ENCODE peak calls at places on chromosomes 2 and 18, in four cellular contexts. One of them, this sample, is unnamed.

GRCh38 chr18:45517181-45517741 is 98.0 kb upstream of the SLC14A2 start:
- DNase-seq in NB4: no peak
- DNase-seq in colonic mucosa: no peak
- DNase-seq in AG09309: peak
- DNase-seq in this sample: no peak

GRCh38 chr2:37569986-37570688 is 101.3 kb downstream of the CDC42EP3 start:
- DNase-seq in NB4: no peak
- DNase-seq in colonic mucosa: no peak
- DNase-seq in AG09309: no peak
- DNase-seq in this sample: no peak

GRCh38 chr18:7492385-7492784 is 74.7 kb upstream of the PTPRM start:
- DNase-seq in NB4: no peak
- DNase-seq in colonic mucosa: no peak
- DNase-seq in AG09309: no peak
- DNase-seq in this sample: no peak

GRCh38 chr2:105812180-105813044 is 67.7 kb downstream of the NCK2 start:
- DNase-seq in NB4: no peak
- DNase-seq in colonic mucosa: no peak
- DNase-seq in AG09309: no peak
- DNase-seq in this sample: peak

GRCh38 chr2:182652326-182652725 is 63.7 kb upstream of the DNAJC10 start:
- DNase-seq in NB4: no peak
- DNase-seq in colonic mucosa: no peak
- DNase-seq in AG09309: no peak
- DNase-seq in this sample: no peak

GRCh38 chr2:201938816-201939180 is 94.9 kb upstream of the FZD7 start:
- DNase-seq in NB4: no peak
- DNase-seq in colonic mucosa: no peak
- DNase-seq in AG09309: no peak
- DNase-seq in this sample: no peak

GRCh38 chr2:111171337-111171930 is 50.7 kb downstream of the BCL2L11 start:
- DNase-seq in NB4: no peak
- DNase-seq in colonic mucosa: no peak
- DNase-seq in AG09309: no peak
- DNase-seq in this sample: no peak

GRCh38 chr2:84946204-84947009 is 24.6 kb upstream of the KCMF1 start:
- DNase-seq in NB4: peak
- DNase-seq in colonic mucosa: peak
- DNase-seq in AG09309: no peak
- DNase-seq in this sample: peak

GRCh38 chr2:162256621-162257020 is 13.4 kb upstream of the FAP start:
- DNase-seq in NB4: no peak
- DNase-seq in colonic mucosa: no peak
- DNase-seq in AG09309: no peak
- DNase-seq in this sample: no peak

GRCh38 chr2:166419616-166419934 is 43.8 kb upstream of the SCN9A start:
- DNase-seq in NB4: peak
- DNase-seq in colonic mucosa: no peak
- DNase-seq in AG09309: no peak
- DNase-seq in this sample: no peak

GRCh38 chr2:47023332-47023731 is 107.7 kb upstream of the MCFD2 start:
- DNase-seq in NB4: no peak
- DNase-seq in colonic mucosa: no peak
- DNase-seq in AG09309: no peak
- DNase-seq in this sample: no peak

GRCh38 chr2:217254111-217254510 is 394.2 kb upstream of the TNP1 start:
- DNase-seq in NB4: no peak
- DNase-seq in colonic mucosa: no peak
- DNase-seq in AG09309: no peak
- DNase-seq in this sample: no peak

GRCh38 chr2:27316655-27317412 is 6.1 kb downstream of the MPV17 start:
- DNase-seq in NB4: no peak
- DNase-seq in colonic mucosa: no peak
- DNase-seq in AG09309: no peak
- DNase-seq in this sample: no peak

GRCh38 chr2:28648671-28649395 is 102.8 kb upstream of the PPP1CB start:
- DNase-seq in NB4: no peak
- DNase-seq in colonic mucosa: no peak
- DNase-seq in AG09309: no peak
- DNase-seq in this sample: no peak

GRCh38 chr2:1546023-1546591 is 132.8 kb downstream of the TPO start:
- DNase-seq in NB4: peak
- DNase-seq in colonic mucosa: no peak
- DNase-seq in AG09309: no peak
- DNase-seq in this sample: no peak

GRCh38 chr2:135050132-135050531 is 2.0 kb upstream of the RAB3GAP1 start:
- DNase-seq in NB4: no peak
- DNase-seq in colonic mucosa: no peak
- DNase-seq in AG09309: no peak
- DNase-seq in this sample: no peak

GRCh38 chr2:43269074-43269572 is 42.7 kb upstream of the ZFP36L2 start:
- DNase-seq in NB4: no peak
- DNase-seq in colonic mucosa: peak
- DNase-seq in AG09309: peak
- DNase-seq in this sample: peak
- H3K4me3 ChIP-seq in NB4: no peak
- H3K4me3 ChIP-seq in colonic mucosa: no peak
- H3K4me3 ChIP-seq in AG09309: no peak
- H3K4me3 ChIP-seq in this sample: no peak

DNA sequence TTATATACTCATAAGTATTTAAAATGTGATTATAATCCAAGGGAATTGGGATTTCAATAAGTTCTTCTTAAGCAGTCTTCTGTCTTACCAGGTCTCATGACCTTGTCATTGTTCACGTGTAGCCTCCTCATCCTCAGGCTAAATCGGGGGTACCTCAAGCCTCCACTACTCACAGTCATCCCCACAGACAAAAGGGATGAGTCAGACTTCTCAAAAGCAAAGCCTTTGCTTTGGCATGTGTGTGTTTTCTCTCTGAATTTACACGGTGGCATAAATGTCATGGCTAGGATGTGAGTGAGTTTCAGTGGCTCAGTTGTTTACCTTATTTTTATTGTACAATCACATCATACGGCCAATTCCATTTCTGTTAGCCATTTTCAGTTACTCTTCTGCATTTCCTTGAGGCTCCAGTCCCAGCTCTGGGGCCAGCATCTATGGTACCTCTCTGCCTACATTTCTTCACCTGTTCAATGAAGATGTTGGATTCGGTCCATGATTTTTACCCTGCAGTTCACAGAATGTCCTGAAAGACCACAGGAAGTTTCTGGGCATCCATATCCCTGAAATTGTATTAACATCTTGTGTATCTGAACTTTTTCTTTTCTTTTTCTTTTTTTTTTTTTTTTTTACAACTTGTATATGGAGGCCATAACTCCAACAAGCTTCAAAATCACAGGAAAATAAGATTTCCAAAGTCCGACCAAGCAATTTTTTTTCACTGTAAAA is 195.3 kb downstream of the FHOD3 start:
- DNase-seq in NB4: no peak
- DNase-seq in colonic mucosa: no peak
- DNase-seq in AG09309: no peak
- DNase-seq in this sample: no peak
- H3K4me3 ChIP-seq in NB4: no peak
- H3K4me3 ChIP-seq in colonic mucosa: no peak
- H3K4me3 ChIP-seq in AG09309: no peak
- H3K4me3 ChIP-seq in this sample: no peak

GRCh38 chr2:75582840-75583239 is 22.1 kb upstream of the EVA1A start:
- DNase-seq in NB4: no peak
- DNase-seq in colonic mucosa: no peak
- DNase-seq in AG09309: no peak
- DNase-seq in this sample: no peak
- H3K4me3 ChIP-seq in NB4: no peak
- H3K4me3 ChIP-seq in colonic mucosa: no peak
- H3K4me3 ChIP-seq in AG09309: no peak
- H3K4me3 ChIP-seq in this sample: no peak

GRCh38 chr2:200408428-200409311 is 101.2 kb downstream of the KCTD18 start:
- DNase-seq in NB4: peak
- DNase-seq in colonic mucosa: peak
- DNase-seq in AG09309: peak
- DNase-seq in this sample: peak
- H3K4me3 ChIP-seq in NB4: no peak
- H3K4me3 ChIP-seq in colonic mucosa: no peak
- H3K4me3 ChIP-seq in AG09309: peak
- H3K4me3 ChIP-seq in this sample: peak

DNA sequence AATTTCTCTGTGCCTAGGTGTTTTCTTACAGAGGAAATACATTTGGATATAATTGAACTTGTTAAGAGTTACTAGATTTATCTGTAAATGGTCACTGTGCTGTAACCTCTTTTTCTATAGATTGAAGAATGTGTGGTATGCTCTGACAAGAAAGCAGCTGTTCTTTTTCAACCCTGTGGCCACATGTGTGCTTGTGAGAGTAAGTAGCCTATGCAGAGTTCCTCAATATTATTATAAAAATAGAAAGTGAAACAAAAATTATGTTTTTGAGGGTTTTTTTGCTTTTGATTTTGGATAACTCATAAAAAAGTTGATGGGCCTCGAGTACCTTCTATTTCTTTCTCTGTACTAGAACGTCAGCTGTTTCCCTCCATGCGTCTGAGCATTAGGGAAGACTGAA is 112.4 kb downstream of the MIB1 start:
- DNase-seq in NB4: no peak
- DNase-seq in colonic mucosa: no peak
- DNase-seq in AG09309: no peak
- DNase-seq in this sample: no peak
- H3K4me3 ChIP-seq in NB4: no peak
- H3K4me3 ChIP-seq in colonic mucosa: no peak
- H3K4me3 ChIP-seq in AG09309: no peak
- H3K4me3 ChIP-seq in this sample: no peak

GRCh38 chr18:48182779-48183178 is 226.4 kb downstream of the ZBTB7C start:
- DNase-seq in NB4: no peak
- DNase-seq in colonic mucosa: no peak
- DNase-seq in AG09309: no peak
- DNase-seq in this sample: no peak

GRCh38 chr18:48183613-48184012 is 225.6 kb downstream of the ZBTB7C start:
- DNase-seq in NB4: no peak
- DNase-seq in colonic mucosa: no peak
- DNase-seq in AG09309: no peak
- DNase-seq in this sample: no peak

GRCh38 chr18:48184118-48184517 is 225.1 kb downstream of the ZBTB7C start:
- DNase-seq in NB4: no peak
- DNase-seq in colonic mucosa: no peak
- DNase-seq in AG09309: peak
- DNase-seq in this sample: no peak

GRCh38 chr18:48181132-48181823 is 227.9 kb downstream of the ZBTB7C start:
- DNase-seq in NB4: no peak
- DNase-seq in colonic mucosa: no peak
- DNase-seq in AG09309: no peak
- DNase-seq in this sample: no peak

GRCh38 chr18:48181857-48182430 is 227.2 kb downstream of the ZBTB7C start:
- DNase-seq in NB4: no peak
- DNase-seq in colonic mucosa: no peak
- DNase-seq in AG09309: no peak
- DNase-seq in this sample: no peak
- H3K4me3 ChIP-seq in NB4: no peak
- H3K4me3 ChIP-seq in colonic mucosa: no peak
- H3K4me3 ChIP-seq in AG09309: no peak
- H3K4me3 ChIP-seq in this sample: no peak

This sample was measured in epithelial cell of proximal tubule.